ENCODE peak calls at places on chromosomes 2 and 18, in six cellular contexts. One of them, this sample, is unnamed.

GRCh38 chr2:240925191-240925575 is 19.0 kb downstream of the CROCC2 start:
- DNase-seq in breast epithelium: no peak
- DNase-seq in transverse colon: peak; percentile 2
- DNase-seq in GM23338: no peak
- DNase-seq in SK-N-SH: peak; percentile 40
- DNase-seq in sigmoid colon: peak; percentile 61
- DNase-seq in this sample: no peak

GRCh38 chr2:12202301-12202700 is 455.9 kb downstream of the LPIN1 start:
- DNase-seq in breast epithelium: peak; percentile 30
- DNase-seq in transverse colon: no peak
- DNase-seq in GM23338: peak; percentile 47
- DNase-seq in SK-N-SH: no peak
- DNase-seq in sigmoid colon: no peak
- DNase-seq in this sample: no peak

GRCh38 chr2:6694555-6694954 is 171.2 kb downstream of the CMPK2 start:
- DNase-seq in breast epithelium: no peak
- DNase-seq in transverse colon: no peak
- DNase-seq in GM23338: no peak
- DNase-seq in SK-N-SH: no peak
- DNase-seq in sigmoid colon: no peak
- DNase-seq in this sample: no peak

GRCh38 chr18:76801567-76802505 is 20.5 kb upstream of the ZNF236 start:
- DNase-seq in breast epithelium: no peak
- DNase-seq in transverse colon: peak; percentile 54
- DNase-seq in GM23338: peak; percentile 81
- DNase-seq in SK-N-SH: peak; percentile 91
- DNase-seq in sigmoid colon: peak; percentile 80
- DNase-seq in this sample: no peak

GRCh38 chr2:158662406-158662805 is 132.7 kb upstream of the DAPL1 start:
- DNase-seq in breast epithelium: no peak
- DNase-seq in transverse colon: no peak
- DNase-seq in GM23338: no peak
- DNase-seq in SK-N-SH: no peak
- DNase-seq in sigmoid colon: no peak
- DNase-seq in this sample: no peak

GRCh38 chr2:98167916-98168315 is 80.9 kb downstream of the VWA3B start:
- DNase-seq in breast epithelium: no peak
- DNase-seq in transverse colon: no peak
- DNase-seq in GM23338: no peak
- DNase-seq in SK-N-SH: no peak
- DNase-seq in sigmoid colon: no peak
- DNase-seq in this sample: no peak

GRCh38 chr18:27136208-27136535 is 48.9 kb downstream of the CHST9 start:
- DNase-seq in breast epithelium: peak; percentile 61
- DNase-seq in transverse colon: no peak
- DNase-seq in GM23338: peak; percentile 76
- DNase-seq in SK-N-SH: no peak
- DNase-seq in sigmoid colon: no peak
- DNase-seq in this sample: no peak

GRCh38 chr2:38074047-38074774 is 1.7 kb downstream of the CYP1B1 start:
- DNase-seq in breast epithelium: no peak
- DNase-seq in transverse colon: no peak
- DNase-seq in GM23338: peak; percentile 60
- DNase-seq in SK-N-SH: peak; percentile 24
- DNase-seq in sigmoid colon: no peak
- DNase-seq in this sample: no peak

GRCh38 chr18:4847066-4847465 is 350.0 kb downstream of the AKAIN1 start:
- DNase-seq in breast epithelium: no peak
- DNase-seq in transverse colon: no peak
- DNase-seq in GM23338: no peak
- DNase-seq in SK-N-SH: no peak
- DNase-seq in sigmoid colon: no peak
- DNase-seq in this sample: no peak

GRCh38 chr18:4844320-4844719 is 352.7 kb downstream of the AKAIN1 start:
- DNase-seq in breast epithelium: no peak
- DNase-seq in transverse colon: no peak
- DNase-seq in GM23338: no peak
- DNase-seq in SK-N-SH: no peak
- DNase-seq in sigmoid colon: no peak
- DNase-seq in this sample: no peak

GRCh38 chr18:4839639-4840038 is 357.4 kb downstream of the AKAIN1 start:
- DNase-seq in breast epithelium: no peak
- DNase-seq in transverse colon: no peak
- DNase-seq in GM23338: no peak
- DNase-seq in SK-N-SH: no peak
- DNase-seq in sigmoid colon: no peak
- DNase-seq in this sample: no peak

GRCh38 chr18:4843771-4844170 is 353.3 kb downstream of the AKAIN1 start:
- DNase-seq in breast epithelium: no peak
- DNase-seq in transverse colon: no peak
- DNase-seq in GM23338: no peak
- DNase-seq in SK-N-SH: no peak
- DNase-seq in sigmoid colon: no peak
- DNase-seq in this sample: no peak

GRCh38 chr18:4842287-4842686 is 354.8 kb downstream of the AKAIN1 start:
- DNase-seq in breast epithelium: no peak
- DNase-seq in transverse colon: no peak
- DNase-seq in GM23338: no peak
- DNase-seq in SK-N-SH: no peak
- DNase-seq in sigmoid colon: no peak
- DNase-seq in this sample: no peak
- TF ChIP-seq POLR2AphosphoS5 in breast epithelium: no peak
- TF ChIP-seq POLR2AphosphoS5 in transverse colon: no peak
- TF ChIP-seq POLR2AphosphoS5 in GM23338: no peak
- TF ChIP-seq POLR2AphosphoS5 in SK-N-SH: no peak
- TF ChIP-seq POLR2AphosphoS5 in sigmoid colon: no peak
- TF ChIP-seq POLR2AphosphoS5 in this sample: no peak

GRCh38 chr2:33378551-33379220 is 97.8 kb upstream of the RASGRP3 start:
- DNase-seq in breast epithelium: no peak
- DNase-seq in transverse colon: no peak
- DNase-seq in GM23338: peak; percentile 24
- DNase-seq in SK-N-SH: no peak
- DNase-seq in sigmoid colon: no peak
- DNase-seq in this sample: no peak

GRCh38 chr2:33380661-33381183 is 95.7 kb upstream of the RASGRP3 start:
- DNase-seq in breast epithelium: no peak
- DNase-seq in transverse colon: no peak
- DNase-seq in GM23338: no peak
- DNase-seq in SK-N-SH: no peak
- DNase-seq in sigmoid colon: no peak
- DNase-seq in this sample: no peak

GRCh38 chr2:33380001-33380609 is 96.3 kb upstream of the RASGRP3 start:
- DNase-seq in breast epithelium: no peak
- DNase-seq in transverse colon: no peak
- DNase-seq in GM23338: peak; percentile 73
- DNase-seq in SK-N-SH: no peak
- DNase-seq in sigmoid colon: no peak
- DNase-seq in this sample: no peak

GRCh38 chr2:33384562-33384961 is 91.9 kb upstream of the RASGRP3 start:
- DNase-seq in breast epithelium: no peak
- DNase-seq in transverse colon: no peak
- DNase-seq in GM23338: no peak
- DNase-seq in SK-N-SH: no peak
- DNase-seq in sigmoid colon: no peak
- DNase-seq in this sample: no peak

DNA sequence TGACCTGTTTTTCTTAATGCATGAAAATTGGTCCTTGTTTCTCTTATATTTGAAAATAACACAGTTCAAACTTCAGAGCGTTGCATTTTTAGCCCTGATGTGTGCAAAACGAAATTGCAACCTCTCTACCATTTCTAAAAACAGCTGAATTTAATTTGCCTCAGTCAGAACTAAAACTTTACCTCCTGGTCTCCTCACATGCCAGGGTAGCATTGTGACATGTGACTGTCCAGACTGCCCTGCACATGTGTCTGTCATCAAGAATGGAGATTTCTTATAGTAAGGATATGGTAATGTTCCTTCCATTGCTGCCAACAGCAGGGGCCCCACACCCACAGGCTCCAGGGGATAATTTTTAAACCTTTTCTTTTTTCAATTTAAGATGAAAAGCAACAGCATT is 92.6 kb upstream of the RASGRP3 start:
- DNase-seq in breast epithelium: no peak
- DNase-seq in transverse colon: no peak
- DNase-seq in GM23338: no peak
- DNase-seq in SK-N-SH: no peak
- DNase-seq in sigmoid colon: no peak
- DNase-seq in this sample: no peak
- H3K4me3 ChIP-seq in breast epithelium: no peak overlapping the region
- H3K4me3 ChIP-seq in transverse colon: no peak overlapping the region
- H3K4me3 ChIP-seq in GM23338: no peak overlapping the region
- H3K4me3 ChIP-seq in SK-N-SH: no peak overlapping the region
- H3K4me3 ChIP-seq in sigmoid colon: no peak overlapping the region
- H3K4me3 ChIP-seq in this sample: no peak overlapping the region

GRCh38 chr2:23745726-23746105 is 181.2 kb downstream of the ATAD2B start:
- DNase-seq in breast epithelium: peak; percentile 46
- DNase-seq in transverse colon: no peak
- DNase-seq in GM23338: no peak
- DNase-seq in SK-N-SH: peak; percentile 65
- DNase-seq in sigmoid colon: peak; percentile 72
- DNase-seq in this sample: peak; percentile 67
- TF ChIP-seq POLR2AphosphoS5 in breast epithelium: peak; percentile 43
- TF ChIP-seq POLR2AphosphoS5 in transverse colon: peak; percentile 48
- TF ChIP-seq POLR2AphosphoS5 in GM23338: no peak
- TF ChIP-seq POLR2AphosphoS5 in SK-N-SH: no peak
- TF ChIP-seq POLR2AphosphoS5 in sigmoid colon: peak; percentile 71
- TF ChIP-seq POLR2AphosphoS5 in this sample: no peak

GRCh38 chr2:148508878-148509702 is 135.5 kb upstream of the EPC2 start:
- DNase-seq in breast epithelium: peak; percentile 62
- DNase-seq in transverse colon: peak; percentile 84
- DNase-seq in GM23338: peak; percentile 97
- DNase-seq in SK-N-SH: peak; percentile 77
- DNase-seq in sigmoid colon: peak; percentile 86
- DNase-seq in this sample: peak; percentile 34
- H3K4me3 ChIP-seq in breast epithelium: peak overlapping the region; percentile 35
- H3K4me3 ChIP-seq in transverse colon: peak overlapping the region; percentile 11
- H3K4me3 ChIP-seq in GM23338: no peak overlapping the region
- H3K4me3 ChIP-seq in SK-N-SH: peak overlapping the region; percentile 53
- H3K4me3 ChIP-seq in sigmoid colon: peak overlapping the region; percentile 1
- H3K4me3 ChIP-seq in this sample: peak overlapping the region; percentile 13

GRCh38 chr2:223897669-223898314 is 47.3 kb downstream of the WDFY1 start:
- DNase-seq in breast epithelium: no peak
- DNase-seq in transverse colon: no peak
- DNase-seq in GM23338: no peak
- DNase-seq in SK-N-SH: no peak
- DNase-seq in sigmoid colon: no peak
- DNase-seq in this sample: no peak

GRCh38 chr2:223894009-223894408 is 51.1 kb downstream of the WDFY1 start:
- DNase-seq in breast epithelium: no peak
- DNase-seq in transverse colon: no peak
- DNase-seq in GM23338: no peak
- DNase-seq in SK-N-SH: no peak
- DNase-seq in sigmoid colon: no peak
- DNase-seq in this sample: no peak

GRCh38 chr2:223894968-223895367 is 50.2 kb downstream of the WDFY1 start:
- DNase-seq in breast epithelium: no peak
- DNase-seq in transverse colon: no peak
- DNase-seq in GM23338: no peak
- DNase-seq in SK-N-SH: no peak
- DNase-seq in sigmoid colon: no peak
- DNase-seq in this sample: no peak

GRCh38 chr2:223900066-223900465 is 45.1 kb downstream of the WDFY1 start:
- DNase-seq in breast epithelium: no peak
- DNase-seq in transverse colon: no peak
- DNase-seq in GM23338: no peak
- DNase-seq in SK-N-SH: no peak
- DNase-seq in sigmoid colon: no peak
- DNase-seq in this sample: no peak

GRCh38 chr2:223896751-223897320 is 48.3 kb downstream of the WDFY1 start:
- DNase-seq in breast epithelium: no peak
- DNase-seq in transverse colon: no peak
- DNase-seq in GM23338: no peak
- DNase-seq in SK-N-SH: no peak
- DNase-seq in sigmoid colon: no peak
- DNase-seq in this sample: no peak
- TF ChIP-seq POLR2AphosphoS5 in breast epithelium: no peak
- TF ChIP-seq POLR2AphosphoS5 in transverse colon: no peak
- TF ChIP-seq POLR2AphosphoS5 in GM23338: no peak
- TF ChIP-seq POLR2AphosphoS5 in SK-N-SH: no peak
- TF ChIP-seq POLR2AphosphoS5 in sigmoid colon: no peak
- TF ChIP-seq POLR2AphosphoS5 in this sample: no peak

GRCh38 chr18:34358923-34359322 is 134.2 kb upstream of the NOL4 start:
- DNase-seq in breast epithelium: no peak
- DNase-seq in transverse colon: no peak
- DNase-seq in GM23338: no peak
- DNase-seq in SK-N-SH: no peak
- DNase-seq in sigmoid colon: no peak
- DNase-seq in this sample: no peak

GRCh38 chr18:34352385-34353163 is 127.9 kb upstream of the NOL4 start:
- DNase-seq in breast epithelium: no peak
- DNase-seq in transverse colon: no peak
- DNase-seq in GM23338: peak; percentile 45
- DNase-seq in SK-N-SH: peak; percentile 26
- DNase-seq in sigmoid colon: no peak
- DNase-seq in this sample: no peak

GRCh38 chr18:34354351-34354750 is 129.6 kb upstream of the NOL4 start:
- DNase-seq in breast epithelium: no peak
- DNase-seq in transverse colon: no peak
- DNase-seq in GM23338: no peak
- DNase-seq in SK-N-SH: no peak
- DNase-seq in sigmoid colon: no peak
- DNase-seq in this sample: no peak

DNA sequence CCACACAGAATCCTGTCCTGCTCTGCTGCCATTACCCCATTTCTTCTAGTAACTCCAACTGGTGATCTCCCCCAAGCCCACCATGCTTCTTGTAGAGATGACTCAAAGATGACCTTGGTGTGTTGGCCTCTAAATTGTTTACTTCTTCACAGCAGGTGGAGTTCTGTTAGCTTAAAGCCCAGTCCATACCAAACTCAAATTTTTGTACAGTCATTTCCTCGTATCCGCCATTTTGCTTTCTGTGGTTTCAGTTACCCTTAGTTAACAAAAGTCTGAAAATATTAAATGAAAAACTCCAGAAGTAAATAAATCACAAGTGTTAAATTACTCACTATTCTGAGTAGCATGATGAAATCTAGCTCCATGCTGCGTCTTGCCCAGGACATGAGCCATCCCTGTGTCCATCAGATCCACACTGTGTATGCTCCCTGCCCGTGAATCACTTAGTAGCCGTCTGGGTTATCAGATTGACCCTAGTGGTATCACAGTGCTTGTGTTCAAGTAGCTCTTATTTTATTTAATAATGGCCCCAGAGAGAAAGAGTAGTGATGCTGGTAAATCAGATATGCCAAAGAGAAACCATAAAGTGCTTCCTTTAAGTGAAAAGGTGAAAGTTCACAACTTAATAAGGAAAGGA is 133.3 kb upstream of the NOL4 start:
- DNase-seq in breast epithelium: no peak
- DNase-seq in transverse colon: no peak
- DNase-seq in GM23338: no peak
- DNase-seq in SK-N-SH: no peak
- DNase-seq in sigmoid colon: no peak
- DNase-seq in this sample: no peak
- H3K4me3 ChIP-seq in breast epithelium: no peak overlapping the region
- H3K4me3 ChIP-seq in transverse colon: no peak overlapping the region
- H3K4me3 ChIP-seq in GM23338: no peak overlapping the region
- H3K4me3 ChIP-seq in SK-N-SH: no peak overlapping the region
- H3K4me3 ChIP-seq in sigmoid colon: no peak overlapping the region
- H3K4me3 ChIP-seq in this sample: no peak overlapping the region

GRCh38 chr18:48545690-48546365 is 7.0 kb downstream of the CTIF start:
- DNase-seq in breast epithelium: peak; percentile 30
- DNase-seq in transverse colon: peak; percentile 40
- DNase-seq in GM23338: peak; percentile 91
- DNase-seq in SK-N-SH: peak; percentile 59
- DNase-seq in sigmoid colon: peak; percentile 90
- DNase-seq in this sample: no peak
- TF ChIP-seq POLR2AphosphoS5 in breast epithelium: no peak
- TF ChIP-seq POLR2AphosphoS5 in transverse colon: no peak
- TF ChIP-seq POLR2AphosphoS5 in GM23338: no peak
- TF ChIP-seq POLR2AphosphoS5 in SK-N-SH: no peak
- TF ChIP-seq POLR2AphosphoS5 in sigmoid colon: no peak
- TF ChIP-seq POLR2AphosphoS5 in this sample: no peak

This sample was measured in SK-N-MC.